ENCODE peak calls at places on chromosomes 6 and 20, in nine cellular contexts. F, O, Q, M, C, D, J, A and G are unnamed samples.

GRCh38 chr20:44904377-44904776 is 5.5 kb upstream of the PABPC1L start:
- DNase-seq in Q (no peak), F (no peak), D (no peak), J (no peak), C (no peak), A (no peak), M (no peak), O (no peak), G (no peak)

GRCh38 chr6:147142684-147143245 is 61.5 kb upstream of the STXBP5 start:
- DNase-seq in J (no peak), D (no peak), F (no peak), M (no peak), O (no peak), A (no peak), Q (no peak), C (no peak), G (no peak)

GRCh38 chr6:117548797-117549301 is 53.5 kb downstream of the GOPC start:
- DNase-seq in D (peak), M (no peak), J (no peak), O (no peak), C (no peak), A (no peak), Q (no peak), F (no peak), G (no peak)

GRCh38 chr6:13486679-13487121 is 700 bp downstream of the GFOD1 start:
- DNase-seq in A (peak), D (peak), M (no peak), J (peak), O (peak), Q (peak), C (peak), F (peak), G (peak)

GRCh38 chr20:47220161-47220582 is 136.3 kb downstream of the ZMYND8 start:
- DNase-seq in A (no peak), J (no peak), O (no peak), F (no peak), D (peak), C (no peak), M (peak), Q (no peak), G (peak)

GRCh38 chr6:112939543-112939942 is 592.4 kb downstream of the RFPL4B start:
- DNase-seq in Q (no peak), J (no peak), A (no peak), C (peak), O (no peak), D (no peak), F (peak), M (no peak), G (no peak)

GRCh38 chr6:45562171-45562570 is 184.4 kb upstream of the SUPT3H start:
- DNase-seq in D (no peak), M (no peak), Q (no peak), F (no peak), J (no peak), A (no peak), C (no peak), O (no peak), G (no peak)

GRCh38 chr6:97460394-97460793 is 177.4 kb upstream of the MMS22L start:
- DNase-seq in A (no peak), D (no peak), M (no peak), F (no peak), Q (no peak), J (no peak), C (no peak), O (no peak), G (no peak)

GRCh38 chr20:17728074-17728473 is 28.3 kb downstream of the BANF2 start:
- DNase-seq in J (no peak), D (no peak), Q (no peak), F (no peak), M (no peak), A (no peak), O (no peak), C (no peak), G (no peak)

GRCh38 chr6:11538049-11538798 is 675 bp downstream of the TMEM170B start:
- DNase-seq in F (peak), C (peak), J (peak), O (peak), Q (peak), D (no peak), M (no peak), A (peak), G (peak)

GRCh38 chr6:163842467-163842866 is 427.9 kb downstream of the QKI start:
- DNase-seq in A (no peak), O (no peak), C (no peak), F (no peak), J (no peak), Q (no peak), D (no peak), M (no peak), G (no peak)

GRCh38 chr6:111417181-111417585 is 65.8 kb downstream of the REV3L start:
- DNase-seq in Q (peak), F (no peak), C (no peak), A (peak), O (no peak), M (no peak), D (no peak), J (peak), G (no peak)

GRCh38 chr20:62979310-62979709 is 26.8 kb downstream of the SLC17A9 start:
- DNase-seq in O (no peak), J (no peak), A (no peak), Q (no peak), C (no peak), D (no peak), F (no peak), M (no peak), G (no peak)

GRCh38 chr20:62978559-62978938 is 26.0 kb downstream of the SLC17A9 start:
- DNase-seq in A (no peak), F (no peak), O (no peak), Q (no peak), D (no peak), M (no peak), J (no peak), C (no peak), G (no peak)

GRCh38 chr20:62979876-62980373 is 26.8 kb downstream of the BHLHE23 start:
- DNase-seq in J (no peak), A (no peak), F (no peak), O (no peak), D (no peak), M (no peak), C (no peak), Q (no peak), G (no peak)

GRCh38 chr20:62975812-62976413 is 23.4 kb downstream of the SLC17A9 start:
- DNase-seq in F (no peak), D (no peak), J (no peak), C (no peak), Q (no peak), A (no peak), O (no peak), M (no peak), G (no peak)

GRCh38 chr20:62977613-62978558 is 25.4 kb downstream of the SLC17A9 start:
- DNase-seq in J (no peak), D (peak), C (no peak), A (no peak), M (peak), F (no peak), Q (no peak), O (peak), G (no peak)
- TF ChIP-seq POLR2A in J (no peak), D (no peak), C (no peak), A (no peak), M (no peak), F (no peak), Q (no peak), O (no peak), G (no peak)

DNA sequence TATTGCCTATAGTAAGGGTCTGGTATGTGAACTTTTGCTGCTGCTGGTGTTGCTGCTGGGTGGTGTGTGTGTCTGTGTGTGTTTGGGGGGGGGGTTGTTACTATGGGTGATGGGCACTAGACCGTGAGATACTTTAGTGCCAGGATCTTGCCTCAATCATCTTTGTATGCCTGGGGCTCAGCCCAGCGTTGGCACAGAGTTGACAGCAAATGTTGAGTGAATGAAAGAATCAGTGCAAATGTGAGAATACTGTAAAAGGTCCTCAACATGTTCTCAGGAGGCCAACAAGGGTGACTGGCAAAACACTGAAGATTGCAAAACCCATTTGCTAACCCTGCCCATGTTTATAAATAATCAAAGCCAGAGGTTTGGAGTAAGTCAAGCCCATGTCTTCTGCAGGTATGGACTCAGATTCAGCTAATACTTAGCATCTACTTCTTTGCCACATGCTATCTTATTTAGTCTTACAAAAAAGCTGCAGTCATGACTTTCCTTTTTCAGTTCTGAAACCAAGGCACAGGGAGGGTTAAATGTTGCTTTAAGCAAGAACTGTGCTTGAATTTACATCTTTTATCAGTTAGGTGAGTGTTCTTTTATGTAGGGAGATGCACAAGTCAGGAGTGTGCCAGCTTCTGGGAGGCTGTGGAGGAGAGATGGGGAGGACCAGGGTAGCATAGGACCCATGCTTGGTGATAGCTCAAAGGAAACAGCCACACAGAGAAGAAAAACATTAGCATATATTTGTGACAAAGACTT is 125.3 kb upstream of the SPACA1 start:
- DNase-seq in J (no peak), O (no peak), Q (no peak), D (no peak), F (no peak), C (no peak), M (no peak), A (no peak), G (no peak)
- TF ChIP-seq POLR2A in J (no peak), O (no peak), Q (no peak), D (no peak), F (no peak), C (no peak), M (no peak), A (no peak), G (no peak)

GRCh38 chr20:62142252-62143117 is 709 bp downstream of the PSMA7 start:
- DNase-seq in F (no peak), A (no peak), Q (no peak), O (peak), J (no peak), M (no peak), C (no peak), D (no peak), G (peak)

GRCh38 chr20:62141043-62141396 is 2.2 kb downstream of the PSMA7 start:
- DNase-seq in J (no peak), F (no peak), D (no peak), O (no peak), M (no peak), Q (no peak), A (no peak), C (no peak), G (no peak)

GRCh38 chr20:62143118-62143975 is at the start of the genes PSMA7 and SS18L1:
- DNase-seq in M (peak), O (peak), F (peak), C (peak), J (peak), D (peak), A (peak), Q (peak), G (peak)

GRCh38 chr20:62139636-62140035 is 3.6 kb downstream of the PSMA7 start:
- DNase-seq in A (no peak), Q (no peak), C (no peak), M (no peak), J (no peak), O (no peak), F (no peak), D (no peak), G (no peak)

DNA sequence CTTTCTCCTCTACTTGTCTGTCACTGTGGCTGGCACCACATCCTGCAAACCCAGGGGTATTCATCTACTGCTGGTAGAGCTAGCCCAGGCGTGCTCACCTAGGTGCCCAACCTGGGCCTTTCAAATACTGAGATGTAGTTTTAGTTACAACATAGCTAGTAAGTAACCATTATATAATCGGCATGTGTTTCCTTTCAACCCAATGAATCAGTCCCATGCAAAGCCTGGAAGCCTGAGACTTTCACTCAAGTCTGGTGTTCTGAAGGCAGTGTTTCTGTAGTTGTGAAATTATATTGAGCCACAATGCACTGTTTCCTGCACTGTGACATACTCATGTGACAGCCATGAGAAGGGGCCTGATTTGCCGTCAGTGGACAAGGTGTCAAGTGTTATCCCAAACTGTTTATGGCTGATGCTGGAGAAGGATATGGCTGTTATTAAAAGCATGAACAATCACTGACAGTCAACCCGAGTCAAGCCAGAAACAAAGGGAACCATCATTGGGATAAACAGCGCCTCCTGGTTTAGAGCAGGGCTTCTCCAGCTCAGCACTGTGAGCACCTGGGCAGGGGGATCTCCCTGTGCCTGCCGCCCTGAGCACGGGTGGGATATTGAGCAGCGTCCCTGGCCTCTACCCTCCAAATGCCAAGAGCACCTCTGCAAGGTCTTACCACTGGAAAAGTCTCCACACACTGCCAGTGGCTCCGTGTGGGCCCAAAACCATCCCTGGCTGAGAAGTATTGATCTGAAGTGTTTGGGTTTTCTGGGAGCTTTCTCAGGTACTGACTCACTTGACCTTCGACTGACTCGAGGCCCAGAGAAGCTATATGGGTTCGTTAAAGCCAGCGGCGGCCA is 1.6 kb downstream of the PSMA7 start:
- DNase-seq in O (no peak), F (peak), A (no peak), M (no peak), Q (no peak), C (peak), J (no peak), D (peak), G (no peak)
- TF ChIP-seq POLR2A in O (no peak), F (no peak), A (no peak), M (no peak), Q (peak), C (no peak), J (no peak), D (no peak), G (no peak)

DNA sequence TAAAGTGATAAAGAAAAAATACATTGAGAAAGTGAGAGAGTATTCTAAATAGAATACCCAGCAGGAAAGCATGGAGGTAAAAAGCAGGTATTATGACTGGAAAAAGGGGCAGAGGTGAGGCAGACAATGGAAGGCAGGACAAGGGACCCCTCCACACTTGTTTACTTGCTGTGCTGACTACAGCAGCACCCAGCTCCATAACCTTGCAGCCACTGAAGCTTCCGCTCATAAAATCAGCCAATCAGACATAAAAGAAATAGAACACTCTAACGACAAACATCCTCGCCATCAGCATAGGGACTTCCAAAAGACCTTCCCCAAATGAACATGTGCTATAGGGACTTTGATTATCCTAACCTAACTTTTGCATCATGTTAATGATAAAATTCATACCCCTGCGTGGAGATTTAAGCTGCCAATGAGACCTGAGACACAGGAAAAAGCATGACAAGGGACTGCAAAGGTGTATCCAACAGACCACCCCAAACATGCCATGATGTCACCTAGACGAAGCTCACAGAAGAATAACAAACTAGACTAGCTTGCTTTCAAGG is 120.1 kb downstream of the HFE start:
- DNase-seq in A (no peak), C (no peak), D (no peak), J (no peak), M (no peak), Q (no peak), F (no peak), O (no peak), G (no peak)
- TF ChIP-seq POLR2A in A (no peak), C (no peak), D (no peak), J (no peak), M (no peak), Q (no peak), F (no peak), O (no peak), G (peak)

GRCh38 chr6:33289784-33290315 is 449 bp downstream of the PFDN6 start:
- DNase-seq in D (no peak), C (no peak), O (no peak), Q (no peak), J (no peak), F (no peak), A (no peak), M (no peak), G (peak)

GRCh38 chr6:33288942-33289783 is at the start of the genes PFDN6 and WDR46:
- DNase-seq in M (peak), O (peak), C (peak), Q (peak), F (peak), J (peak), A (peak), D (peak), G (peak)

GRCh38 chr6:33292996-33293682 is 3.7 kb downstream of the PFDN6 start:
- DNase-seq in D (no peak), Q (no peak), M (no peak), A (no peak), J (no peak), F (no peak), C (no peak), O (no peak), G (no peak)

GRCh38 chr6:33288141-33288941 is 698 bp downstream of the WDR46 start:
- DNase-seq in Q (no peak), C (no peak), O (no peak), F (no peak), D (no peak), J (no peak), A (no peak), M (no peak), G (no peak)

DNA sequence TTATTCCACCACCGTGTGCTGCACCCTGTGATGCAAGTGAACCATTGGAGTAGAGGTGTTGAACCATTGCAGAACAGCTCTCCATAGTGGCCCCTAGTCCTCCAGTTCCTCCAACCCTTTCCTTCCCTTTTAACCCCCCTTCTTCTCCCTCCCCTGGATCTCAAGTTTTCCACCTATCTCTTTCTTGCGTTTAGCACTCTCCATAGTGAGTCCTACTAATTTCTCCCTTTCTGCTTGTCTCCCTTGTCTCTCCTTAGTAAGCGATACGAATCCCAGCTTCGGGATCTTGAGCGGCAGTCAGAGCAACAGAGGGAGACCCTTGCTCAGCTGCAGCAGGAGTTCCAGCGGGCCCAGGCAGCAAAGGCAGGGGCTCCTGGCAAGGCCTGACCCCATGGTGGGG is 1.1 kb downstream of the PFDN6 start:
- DNase-seq in M (no peak), J (no peak), C (no peak), A (no peak), D (no peak), Q (no peak), O (no peak), F (no peak), G (no peak)
- TF ChIP-seq POLR2A in M (no peak), J (no peak), C (no peak), A (no peak), D (no peak), Q (no peak), O (no peak), F (no peak), G (no peak)

DNA sequence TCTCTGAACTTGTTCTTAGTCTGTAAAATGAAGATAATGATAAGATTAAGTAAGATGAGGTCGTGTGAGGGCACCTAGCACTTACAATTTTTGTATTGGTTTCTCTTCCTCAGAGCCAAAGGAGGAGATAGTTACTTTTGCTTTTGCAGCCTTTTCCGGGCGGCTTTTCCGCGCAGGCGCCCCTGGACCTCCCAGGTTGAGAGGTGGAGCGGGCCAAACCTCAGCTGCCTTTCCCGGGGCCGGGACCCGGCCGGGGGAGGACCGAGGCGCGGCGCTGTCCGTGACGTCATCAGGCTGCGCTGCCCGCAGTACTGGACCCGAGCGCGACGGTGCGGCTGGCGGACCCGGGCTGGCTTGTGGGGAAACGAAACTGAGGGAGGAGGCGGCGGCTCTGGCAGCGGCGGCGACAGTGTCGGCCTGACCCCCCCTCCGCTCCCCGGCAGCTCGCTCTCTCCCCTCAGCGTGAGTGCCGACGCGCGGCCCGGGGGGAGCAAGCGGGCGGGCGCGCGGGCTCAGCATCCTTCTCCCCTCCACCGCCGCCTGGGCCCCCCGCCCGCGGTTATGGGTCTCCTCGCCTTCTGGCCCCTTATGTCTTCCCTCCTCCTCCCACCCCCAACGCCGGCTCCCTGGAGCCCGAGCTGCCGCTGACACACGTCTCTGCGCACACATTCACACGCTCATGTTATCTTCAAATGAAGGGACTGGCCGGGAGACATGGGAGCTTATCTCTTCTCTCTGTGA is at the start of gene CMTR1:
- DNase-seq in A (peak), C (peak), F (peak), D (peak), M (peak), J (peak), Q (peak), O (peak), G (peak)
- TF ChIP-seq POLR2A in A (peak), C (peak), F (peak), D (peak), M (peak), J (peak), Q (peak), O (peak), G (peak)